ENCODE peak calls at places on chromosomes 12 and 14, in eight cellular contexts. K, B, V, U, A, Z, T and S are unnamed samples.

GRCh38 chr12:108779998-108780688 is 48.8 kb upstream of the CORO1C start:
- DNase-seq in K (no peak), B (no peak), V (no peak), U (no peak), A (no peak), Z (no peak), T (no peak), S (no peak)

GRCh38 chr12:29519585-29520182 is 22.2 kb upstream of the OVCH1 start:
- DNase-seq in K (no peak), B (peak; percentile 75), V (no peak), U (no peak), A (no peak), Z (peak; percentile 68), T (peak; percentile 24), S (peak; percentile 31)

GRCh38 chr14:58760121-58760520 is 122.4 kb downstream of the DACT1 start:
- DNase-seq in K (no peak), B (no peak), V (no peak), U (no peak), A (no peak), Z (no peak), T (no peak), S (no peak)

GRCh38 chr12:108884116-108885012 is 4.5 kb downstream of the DAO start:
- DNase-seq in K (no peak), B (peak; percentile 28), V (peak; percentile 58), U (peak; percentile 67), A (peak; percentile 66), Z (no peak), T (peak; percentile 14), S (peak; percentile 69)

GRCh38 chr12:108594-108993 is 42.0 kb downstream of the IQSEC3 start:
- DNase-seq in K (no peak), B (no peak), V (no peak), U (peak; percentile 49), A (peak; percentile 72), Z (no peak), T (no peak), S (peak; percentile 27)

GRCh38 chr14:36773558-36773957 is 111.9 kb downstream of the PAX9 start:
- DNase-seq in K (no peak), B (no peak), V (no peak), U (no peak), A (no peak), Z (peak; percentile 6), T (peak; percentile 26), S (no peak)

GRCh38 chr14:61558271-61558670 is 137.0 kb upstream of the HIF1A start:
- DNase-seq in K (no peak), B (peak; percentile 44), V (no peak), U (no peak), A (no peak), Z (no peak), T (no peak), S (no peak)

GRCh38 chr12:69278814-69279782 is 39.7 kb downstream of the CPSF6 start:
- DNase-seq in K (no peak), B (no peak), V (no peak), U (no peak), A (no peak), Z (no peak), T (no peak), S (no peak)

GRCh38 chr12:116934908-116935698 is 24.4 kb downstream of the FBXW8 start:
- DNase-seq in K (no peak), B (peak; percentile 47), V (peak; percentile 57), U (no peak), A (no peak), Z (no peak), T (no peak), S (peak; percentile 51)

GRCh38 chr14:23442721-23443356 is 7.4 kb upstream of the MYH7 start:
- DNase-seq in K (no peak), B (no peak), V (no peak), U (no peak), A (no peak), Z (no peak), T (no peak), S (no peak)

GRCh38 chr12:96210376-96211055 is 16.3 kb downstream of the ELK3 start:
- DNase-seq in K (no peak), B (peak; percentile 50), V (no peak), U (no peak), A (no peak), Z (no peak), T (no peak), S (no peak)

GRCh38 chr12:65305346-65305950 is 27.0 kb downstream of the MSRB3 start:
- DNase-seq in K (no peak), B (no peak), V (no peak), U (no peak), A (no peak), Z (peak; percentile 52), T (no peak), S (no peak)

GRCh38 chr12:101021911-101022388 is 188.1 kb downstream of the SLC5A8 start:
- DNase-seq in K (no peak), B (peak; percentile 76), V (no peak), U (no peak), A (no peak), Z (peak; percentile 90), T (peak; percentile 79), S (no peak)

GRCh38 chr12:92602476-92602875 is 100.3 kb upstream of the PLEKHG7 start:
- DNase-seq in K (no peak), B (peak; percentile 41), V (no peak), U (no peak), A (no peak), Z (peak; percentile 96), T (peak; percentile 98), S (no peak)

GRCh38 chr12:92597118-92597517 is 105.7 kb upstream of the PLEKHG7 start:
- DNase-seq in K (no peak), B (no peak), V (no peak), U (no peak), A (no peak), Z (no peak), T (no peak), S (no peak)

GRCh38 chr12:92601680-92602079 is 101.1 kb upstream of the PLEKHG7 start:
- DNase-seq in K (no peak), B (no peak), V (no peak), U (no peak), A (no peak), Z (no peak), T (no peak), S (no peak)

GRCh38 chr12:92597997-92598396 is 104.8 kb upstream of the PLEKHG7 start:
- DNase-seq in K (no peak), B (no peak), V (no peak), U (no peak), A (no peak), Z (peak; percentile 91), T (peak; percentile 94), S (no peak)

DNA sequence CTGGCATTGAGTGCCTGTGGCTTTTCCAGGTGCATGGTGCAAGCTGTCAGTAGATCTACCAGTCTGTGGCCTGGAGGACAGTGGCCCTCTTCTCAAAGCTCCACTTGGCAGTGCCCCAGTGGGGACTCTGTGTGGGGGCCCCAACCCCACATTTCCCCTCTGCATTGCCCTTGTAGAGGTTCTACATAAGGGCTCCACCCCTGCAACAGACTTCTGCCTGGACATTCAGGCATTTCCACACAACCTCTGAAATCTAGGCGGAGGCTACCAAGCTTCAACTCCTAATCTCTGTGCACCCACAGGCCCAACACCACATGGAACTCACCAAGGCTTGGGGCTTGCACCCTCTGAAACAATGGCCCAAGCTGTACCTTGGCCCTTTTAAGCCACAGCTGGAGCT is 102.7 kb upstream of the PLEKHG7 start:
- DNase-seq in K (no peak), B (no peak), V (no peak), U (no peak), A (no peak), Z (no peak), T (no peak), S (no peak)
- H3K27ac ChIP-seq in K (no peak overlapping the region), B (no peak overlapping the region), V (no peak overlapping the region), U (no peak overlapping the region), A (no peak overlapping the region), Z (no peak overlapping the region), T (no peak overlapping the region), S (no peak overlapping the region)

GRCh38 chr14:81221579-81222102 is 882 bp upstream of the GTF2A1 start:
- DNase-seq in K (no peak), B (no peak), V (no peak), U (no peak), A (no peak), Z (peak; percentile 5), T (no peak), S (peak; percentile 24)

GRCh38 chr14:81220767-81221578 is at the start of gene GTF2A1:
- DNase-seq in K (peak; percentile 95), B (peak; percentile 97), V (peak; percentile 95), U (peak; percentile 95), A (peak; percentile 98), Z (peak; percentile 96), T (peak; percentile 95), S (peak; percentile 96)

GRCh38 chr14:81219821-81220487 is 805 bp downstream of the GTF2A1 start:
- DNase-seq in K (no peak), B (no peak), V (peak; percentile 37), U (peak; percentile 29), A (peak; percentile 79), Z (peak; percentile 7), T (no peak), S (peak; percentile 33)

GRCh38 chr14:81219210-81219820 is 1.4 kb downstream of the GTF2A1 start:
- DNase-seq in K (peak; percentile 90), B (peak; percentile 98), V (peak; percentile 93), U (peak; percentile 95), A (peak; percentile 92), Z (peak; percentile 98), T (peak; percentile 95), S (peak; percentile 93)

GRCh38 chr14:81220488-81220766 is 332 bp downstream of the GTF2A1 start:
- DNase-seq in K (no peak), B (no peak), V (no peak), U (no peak), A (no peak), Z (no peak), T (no peak), S (no peak)
- TF ChIP-seq CTCF in K (no peak), B (no peak), V (no peak), U (no peak), A (no peak), Z (no peak), T (no peak), S (no peak)

DNA sequence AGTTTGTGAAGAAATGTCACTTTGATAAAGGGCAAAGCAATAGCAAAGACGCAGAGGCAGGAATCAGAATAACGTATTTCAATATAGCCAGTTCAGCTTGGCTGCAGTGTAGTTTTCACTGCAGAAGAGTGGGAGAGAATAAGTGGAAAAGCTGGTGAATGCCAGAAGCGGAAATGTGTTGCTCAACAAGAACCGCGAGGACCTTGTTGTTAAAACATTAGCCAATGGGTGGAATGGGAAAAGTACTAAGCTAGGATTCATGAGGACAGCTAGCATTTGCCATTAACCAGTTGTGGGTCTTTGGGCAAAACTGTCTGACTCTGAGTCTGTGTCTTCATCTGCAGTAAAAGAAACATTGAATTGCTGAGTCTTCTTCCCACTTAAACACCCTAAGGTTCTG is 292.9 kb upstream of the GRIP1 start:
- DNase-seq in K (no peak), B (no peak), V (no peak), U (no peak), A (no peak), Z (no peak), T (no peak), S (no peak)
- H3K27ac ChIP-seq in K (no peak overlapping the region), B (no peak overlapping the region), V (no peak overlapping the region), U (no peak overlapping the region), A (no peak overlapping the region), Z (no peak overlapping the region), T (no peak overlapping the region), S (no peak overlapping the region)

DNA sequence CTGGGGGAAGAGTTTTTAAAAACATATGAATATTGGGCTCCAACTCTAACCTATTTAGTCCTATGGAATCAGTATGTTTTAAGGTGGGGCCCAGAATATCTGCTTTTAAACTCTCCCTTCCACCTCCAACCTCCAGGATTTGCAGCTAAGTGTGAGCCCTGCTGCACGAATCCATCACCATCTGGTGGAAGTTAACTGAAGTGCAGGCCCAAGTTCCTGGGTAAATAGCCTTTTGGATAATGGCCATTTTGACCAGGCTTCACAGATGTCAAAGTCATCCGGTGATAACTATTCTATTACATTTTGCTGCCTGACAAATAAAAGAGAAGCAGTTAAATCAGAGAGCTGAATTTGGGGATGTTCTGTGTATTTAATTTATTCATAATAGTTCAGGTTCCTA is 58.1 kb upstream of the RMST start:
- DNase-seq in K (no peak), B (peak; percentile 44), V (no peak), U (no peak), A (no peak), Z (peak; percentile 6), T (peak; percentile 14), S (peak; percentile 47)
- TF ChIP-seq CTCF in K (peak; percentile 81), B (peak; percentile 58), V (peak; percentile 5), U (peak; percentile 45), A (peak; percentile 45), Z (peak; percentile 42), T (peak; percentile 80), S (peak; percentile 74)